ENCODE peak calls at places on chromosomes 16 and 17, in seven cellular contexts. G, A, R, Y, S, X and V are unnamed samples.

GRCh38 chr16:12522334-12522733 is 281.4 kb downstream of the CPPED1 start:
- DNase-seq in G (no peak), A (no peak), R (no peak), Y (no peak), S (no peak), X (no peak), V (no peak)

GRCh38 chr16:30995927-30996323 is 10.9 kb downstream of the HSD3B7 start:
- DNase-seq in G (no peak), A (no peak), R (no peak), Y (no peak), S (no peak), X (no peak), V (no peak)

GRCh38 chr17:73347355-73347754 is 35.6 kb upstream of the CDC42EP4 start:
- DNase-seq in G (no peak), A (no peak), R (no peak), Y (peak; percentile 37), S (no peak), X (no peak), V (no peak)

GRCh38 chr16:426906-427249 is 1.4 kb downstream of the RAB11FIP3 start:
- DNase-seq in G (no peak), A (no peak), R (no peak), Y (no peak), S (no peak), X (no peak), V (no peak)

GRCh38 chr17:31004160-31004559 is 33.3 kb downstream of the RNF135 start:
- DNase-seq in G (no peak), A (no peak), R (no peak), Y (no peak), S (no peak), X (no peak), V (no peak)

GRCh38 chr16:53692146-53692545 is 11.5 kb downstream of the RPGRIP1L start:
- DNase-seq in G (no peak), A (no peak), R (no peak), Y (peak; percentile 46), S (no peak), X (peak; percentile 8), V (no peak)

GRCh38 chr16:48613061-48613957 is 3.3 kb upstream of the N4BP1 start:
- DNase-seq in G (no peak), A (no peak), R (peak; percentile 43), Y (peak; percentile 73), S (no peak), X (peak; percentile 96), V (peak; percentile 97)

GRCh38 chr17:35046740-35047283 is 16.7 kb downstream of the RFFL start:
- DNase-seq in G (no peak), A (no peak), R (no peak), Y (peak; percentile 69), S (no peak), X (peak; percentile 69), V (peak; percentile 69)

GRCh38 chr16:57624806-57625500 is 3.5 kb upstream of the ADGRG1 start:
- DNase-seq in G (no peak), A (no peak), R (no peak), Y (peak; percentile 32), S (no peak), X (no peak), V (no peak)

GRCh38 chr17:1934901-1935300 is 90.2 kb downstream of the RTN4RL1 start:
- DNase-seq in G (no peak), A (no peak), R (no peak), Y (no peak), S (no peak), X (no peak), V (no peak)

GRCh38 chr17:16918443-16918842 is 53.5 kb downstream of the TNFRSF13B start:
- DNase-seq in G (no peak), A (no peak), R (peak; percentile 8), Y (no peak), S (no peak), X (no peak), V (no peak)

GRCh38 chr16:57720142-57720575 is 15.4 kb upstream of the KATNB1 start:
- DNase-seq in G (no peak), A (peak; percentile 63), R (peak; percentile 48), Y (peak; percentile 77), S (no peak), X (peak; percentile 59), V (peak; percentile 38)

GRCh38 chr17:33981713-33982601 is 273.1 kb upstream of the CCL2 start:
- DNase-seq in G (no peak), A (no peak), R (peak; percentile 69), Y (no peak), S (no peak), X (no peak), V (no peak)

GRCh38 chr17:80362428-80363119 is 52.4 kb upstream of the ENDOV start:
- DNase-seq in G (no peak), A (no peak), R (no peak), Y (peak; percentile 61), S (no peak), X (no peak), V (no peak)

GRCh38 chr16:67177743-67178699 is 5.7 kb downstream of the MATCAP1 start:
- DNase-seq in G (no peak), A (peak; percentile 89), R (peak; percentile 87), Y (peak; percentile 70), S (no peak), X (peak; percentile 97), V (peak; percentile 92)

GRCh38 chr16:85616608-85617311 is 3.6 kb downstream of the GSE1 start:
- DNase-seq in G (peak; percentile 24), A (no peak), R (peak; percentile 63), Y (no peak), S (no peak), X (no peak), V (no peak)

GRCh38 chr16:3641801-3642396 is 12.6 kb upstream of the DNASE1 start:
- DNase-seq in G (no peak), A (no peak), R (no peak), Y (no peak), S (no peak), X (no peak), V (no peak)

DNA sequence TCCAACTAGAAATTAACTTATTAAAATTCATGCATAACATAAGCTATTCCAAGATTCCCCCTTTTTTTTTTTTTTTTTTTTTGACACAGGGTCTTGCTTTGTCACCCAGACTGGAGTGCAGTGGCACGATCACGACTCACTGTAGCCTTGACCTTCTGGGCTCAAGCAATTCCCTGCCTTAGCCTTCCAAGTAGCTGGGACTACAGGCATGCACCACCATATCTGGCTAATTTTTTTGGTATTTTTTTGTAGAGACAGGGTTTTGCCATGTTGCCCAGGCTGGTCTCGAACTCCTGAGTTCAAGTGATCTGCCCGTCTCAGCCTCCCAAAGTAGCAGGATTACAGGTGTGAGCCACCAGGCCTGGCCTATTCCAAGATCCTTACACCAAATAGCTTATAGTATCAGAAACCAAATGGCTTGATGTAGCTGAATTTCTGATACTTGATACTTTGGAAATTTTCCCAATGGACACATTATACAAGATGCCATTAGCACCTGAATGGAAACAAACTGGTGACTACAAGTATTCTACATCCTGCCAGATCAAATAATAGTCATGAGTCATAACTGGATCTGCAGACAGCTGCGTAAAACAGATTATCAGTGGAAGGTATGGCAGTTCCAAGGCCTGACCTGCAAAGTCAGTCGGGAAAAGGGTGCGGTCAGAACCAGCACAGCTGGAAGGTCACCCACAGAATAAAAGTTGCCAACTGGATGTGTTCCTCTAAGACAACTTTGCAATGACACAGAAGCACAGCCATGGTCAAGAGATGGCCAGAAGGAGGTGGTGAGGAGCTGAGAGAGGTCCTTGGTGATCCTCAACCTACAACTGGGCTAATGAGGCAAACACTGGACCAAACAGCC is 14.5 kb downstream of the TUBG1 start:
- DNase-seq in G (no peak), A (no peak), R (peak; percentile 42), Y (no peak), S (no peak), X (peak; percentile 85), V (peak; percentile 95)
- TF ChIP-seq CTCF in G (no peak), A (no peak), R (no peak), Y (no peak), S (no peak), X (peak; percentile 16), V (no peak)

GRCh38 chr17:39979021-39979660 is 1.5 kb upstream of the PSMD3 start:
- DNase-seq in G (no peak), A (no peak), R (no peak), Y (peak; percentile 71), S (no peak), X (peak; percentile 98), V (peak; percentile 94)
- H3K4me3 ChIP-seq in G (no peak overlapping the region), A (no peak overlapping the region), R (no peak overlapping the region), Y (no peak overlapping the region), S (no peak overlapping the region), X (no peak overlapping the region), V (no peak overlapping the region)

DNA sequence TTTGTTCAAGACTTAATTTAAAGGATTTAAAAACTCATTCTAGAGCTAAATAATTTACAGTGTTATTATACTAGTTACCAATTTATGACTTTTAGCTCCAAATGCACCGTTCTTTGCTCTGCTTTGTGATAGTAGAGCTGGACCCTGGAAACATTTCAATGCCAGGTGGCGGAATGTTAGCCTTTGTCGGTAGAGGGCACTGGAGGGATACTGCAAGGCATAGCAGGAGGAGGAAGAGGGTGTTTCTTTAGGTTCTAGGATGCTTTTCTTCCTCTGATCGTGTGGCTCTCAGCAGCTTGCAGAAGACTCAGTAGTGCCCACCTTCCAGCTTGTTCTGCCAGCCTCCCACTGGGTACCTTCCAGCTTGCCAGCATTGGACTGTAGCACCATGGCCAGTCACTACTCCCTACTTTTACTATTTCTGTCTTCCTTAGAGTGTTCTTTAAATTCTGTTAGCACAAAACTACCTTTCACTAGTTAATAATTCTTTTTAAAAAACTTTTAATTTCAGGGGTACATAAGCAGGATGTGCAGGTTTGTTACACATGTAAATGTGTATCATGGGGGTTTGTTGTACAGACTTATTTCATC is 325.3 kb downstream of the UTP18 start:
- DNase-seq in G (no peak), A (peak; percentile 49), R (peak; percentile 9), Y (no peak), S (no peak), X (peak; percentile 2), V (peak; percentile 17)
- TF ChIP-seq CTCF in G (peak; percentile 51), A (peak; percentile 70), R (peak; percentile 8), Y (no peak), S (no peak), X (peak; percentile 31), V (peak; percentile 56)

GRCh38 chr16:51950118-51950517 is 596.8 kb downstream of the TOX3 start:
- DNase-seq in G (no peak), A (no peak), R (no peak), Y (no peak), S (no peak), X (no peak), V (no peak)

GRCh38 chr16:51951668-51952298 is 595.2 kb downstream of the TOX3 start:
- DNase-seq in G (no peak), A (no peak), R (no peak), Y (no peak), S (no peak), X (no peak), V (no peak)

GRCh38 chr16:51953541-51953940 is 593.4 kb downstream of the TOX3 start:
- DNase-seq in G (no peak), A (no peak), R (no peak), Y (no peak), S (no peak), X (no peak), V (no peak)

GRCh38 chr16:51949260-51949659 is 597.7 kb downstream of the TOX3 start:
- DNase-seq in G (no peak), A (no peak), R (no peak), Y (no peak), S (no peak), X (no peak), V (no peak)

GRCh38 chr16:51952500-51952899 is 594.4 kb downstream of the TOX3 start:
- DNase-seq in G (no peak), A (no peak), R (no peak), Y (no peak), S (no peak), X (no peak), V (no peak)
- H3K4me3 ChIP-seq in G (no peak overlapping the region), A (no peak overlapping the region), R (no peak overlapping the region), Y (no peak overlapping the region), S (no peak overlapping the region), X (no peak overlapping the region), V (no peak overlapping the region)